ENCODE peak calls at places on chromosomes 5 and 9, in five cellular contexts. One of them, this sample, is unnamed.

GRCh38 chr9:17734674-17735073 is 155.8 kb downstream of the SH3GL2 start:
- ATAC-seq in HepG2: no peak
- ATAC-seq in HCT116: no peak
- ATAC-seq in GM12878: no peak
- ATAC-seq in GM23338: no peak
- ATAC-seq in this sample: no peak

GRCh38 chr9:134519403-134520070 is 122.1 kb upstream of the COL5A1 start:
- ATAC-seq in HepG2: no peak
- ATAC-seq in HCT116: no peak
- ATAC-seq in GM12878: no peak
- ATAC-seq in GM23338: no peak
- ATAC-seq in this sample: no peak

GRCh38 chr9:3962467-3962866 is 337.4 kb downstream of the GLIS3 start:
- ATAC-seq in HepG2: peak
- ATAC-seq in HCT116: no peak
- ATAC-seq in GM12878: no peak
- ATAC-seq in GM23338: no peak
- ATAC-seq in this sample: no peak

GRCh38 chr9:134602547-134603362 is 38.8 kb upstream of the COL5A1 start:
- ATAC-seq in HepG2: no peak
- ATAC-seq in HCT116: peak
- ATAC-seq in GM12878: no peak
- ATAC-seq in GM23338: no peak
- ATAC-seq in this sample: peak

GRCh38 chr5:102767864-102768263 is 12.8 kb downstream of the PAM start:
- ATAC-seq in HepG2: no peak
- ATAC-seq in HCT116: no peak
- ATAC-seq in GM12878: peak
- ATAC-seq in GM23338: no peak
- ATAC-seq in this sample: no peak

GRCh38 chr5:44885903-44886302 is 77.2 kb downstream of the MRPS30 start:
- ATAC-seq in HepG2: no peak
- ATAC-seq in HCT116: no peak
- ATAC-seq in GM12878: peak
- ATAC-seq in GM23338: no peak
- ATAC-seq in this sample: no peak

GRCh38 chr9:128099932-128100491 is 27.5 kb downstream of the PTGES2 start:
- ATAC-seq in HepG2: no peak
- ATAC-seq in HCT116: no peak
- ATAC-seq in GM12878: no peak
- ATAC-seq in GM23338: no peak
- ATAC-seq in this sample: no peak

GRCh38 chr9:93247892-93248291 is 64.0 kb downstream of the WNK2 start:
- ATAC-seq in HepG2: no peak
- ATAC-seq in HCT116: no peak
- ATAC-seq in GM12878: no peak
- ATAC-seq in GM23338: no peak
- ATAC-seq in this sample: no peak

GRCh38 chr5:81420039-81420667 is 26.2 kb upstream of the ACOT12 start:
- ATAC-seq in HepG2: no peak
- ATAC-seq in HCT116: peak
- ATAC-seq in GM12878: no peak
- ATAC-seq in GM23338: no peak
- ATAC-seq in this sample: no peak

GRCh38 chr9:69976165-69976564 is 67.5 kb upstream of the MAMDC2 start:
- ATAC-seq in HepG2: no peak
- ATAC-seq in HCT116: peak
- ATAC-seq in GM12878: no peak
- ATAC-seq in GM23338: no peak
- ATAC-seq in this sample: no peak
- TF ChIP-seq POLR2AphosphoS5 in HepG2: no peak
- TF ChIP-seq POLR2AphosphoS5 in HCT116: no peak
- TF ChIP-seq POLR2AphosphoS5 in GM12878: no peak
- TF ChIP-seq POLR2AphosphoS5 in GM23338: no peak
- TF ChIP-seq POLR2AphosphoS5 in this sample: no peak

DNA sequence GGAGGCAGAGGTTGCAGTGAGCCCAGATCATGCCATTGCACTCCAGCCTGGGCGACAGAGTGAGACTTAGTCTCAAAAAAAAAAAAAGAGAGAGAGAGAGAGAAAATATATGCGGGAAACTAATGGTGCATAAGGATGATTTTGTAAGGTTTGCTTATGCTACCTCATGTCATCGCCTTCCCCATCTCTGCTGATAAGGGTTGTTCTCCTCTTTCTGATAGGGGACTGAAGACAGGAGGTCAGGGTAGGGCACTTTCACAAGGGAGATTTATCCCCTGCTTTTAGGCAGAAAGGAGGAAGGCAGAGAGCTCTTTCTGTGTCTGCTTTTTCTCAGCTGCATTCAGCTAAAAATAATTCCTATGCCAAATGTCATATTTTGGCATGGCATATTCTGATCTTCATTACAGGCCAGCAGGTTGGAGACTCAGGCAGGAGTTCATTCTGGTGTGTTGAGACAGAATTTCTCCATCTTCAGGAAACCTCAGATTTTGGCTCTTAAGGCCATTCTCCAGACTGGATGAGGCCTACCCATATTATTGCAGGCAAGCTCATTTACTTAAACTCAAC is 220.2 kb downstream of the AUH start:
- ATAC-seq in HepG2: no peak
- ATAC-seq in HCT116: no peak
- ATAC-seq in GM12878: no peak
- ATAC-seq in GM23338: no peak
- ATAC-seq in this sample: no peak
- TF ChIP-seq POLR2AphosphoS5 in HepG2: no peak
- TF ChIP-seq POLR2AphosphoS5 in HCT116: no peak
- TF ChIP-seq POLR2AphosphoS5 in GM12878: no peak
- TF ChIP-seq POLR2AphosphoS5 in GM23338: no peak
- TF ChIP-seq POLR2AphosphoS5 in this sample: peak

DNA sequence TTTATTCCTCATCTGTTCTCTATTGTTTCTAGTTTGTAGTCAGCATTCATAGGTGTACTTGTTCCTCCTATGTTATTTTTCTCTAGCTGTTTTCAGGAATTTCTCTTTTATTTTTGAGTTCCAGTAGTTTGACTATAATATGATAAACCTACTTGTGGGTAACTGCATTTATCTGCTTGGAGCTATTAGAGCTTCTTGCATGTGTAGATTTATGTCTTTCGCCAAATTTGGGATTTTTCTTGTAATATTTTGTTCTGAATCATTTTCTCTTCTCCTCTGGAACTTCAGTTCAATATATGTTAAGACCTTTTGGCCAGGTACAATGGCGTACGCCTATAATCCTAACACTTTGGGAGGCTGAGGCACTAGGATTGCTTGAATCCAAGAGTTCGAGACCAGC is 37.4 kb downstream of the JMY start:
- ATAC-seq in HepG2: no peak
- ATAC-seq in HCT116: no peak
- ATAC-seq in GM12878: no peak
- ATAC-seq in GM23338: no peak
- ATAC-seq in this sample: no peak
- TF ChIP-seq POLR2AphosphoS5 in HepG2: no peak
- TF ChIP-seq POLR2AphosphoS5 in HCT116: no peak
- TF ChIP-seq POLR2AphosphoS5 in GM12878: no peak
- TF ChIP-seq POLR2AphosphoS5 in GM23338: no peak
- TF ChIP-seq POLR2AphosphoS5 in this sample: no peak

DNA sequence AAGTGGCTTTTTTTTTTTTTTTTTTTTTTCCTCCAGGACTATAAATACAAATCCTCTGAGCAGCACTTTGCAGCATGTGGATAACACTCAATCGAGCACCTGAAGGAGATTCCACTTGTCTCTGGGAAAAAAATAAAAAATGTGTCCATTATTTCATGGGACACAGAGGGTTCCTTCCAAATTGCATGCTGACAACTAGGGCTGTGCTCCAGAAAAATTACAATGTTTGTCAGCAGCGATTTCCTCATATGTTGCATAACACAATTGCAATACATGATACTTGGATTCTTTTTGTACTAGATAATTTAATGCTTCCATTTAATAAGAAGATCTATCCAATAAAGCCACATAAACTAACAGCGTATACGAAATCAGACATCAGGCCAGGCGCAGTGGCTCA is 84.4 kb downstream of the CDH18 start:
- ATAC-seq in HepG2: no peak
- ATAC-seq in HCT116: no peak
- ATAC-seq in GM12878: no peak
- ATAC-seq in GM23338: no peak
- ATAC-seq in this sample: no peak
- TF ChIP-seq POLR2AphosphoS5 in HepG2: no peak
- TF ChIP-seq POLR2AphosphoS5 in HCT116: no peak
- TF ChIP-seq POLR2AphosphoS5 in GM12878: no peak
- TF ChIP-seq POLR2AphosphoS5 in GM23338: no peak
- TF ChIP-seq POLR2AphosphoS5 in this sample: no peak

GRCh38 chr9:5013379-5013778 is 28.3 kb downstream of the JAK2 start:
- ATAC-seq in HepG2: no peak
- ATAC-seq in HCT116: no peak
- ATAC-seq in GM12878: no peak
- ATAC-seq in GM23338: no peak
- ATAC-seq in this sample: peak
- TF ChIP-seq POLR2AphosphoS5 in HepG2: no peak
- TF ChIP-seq POLR2AphosphoS5 in HCT116: no peak
- TF ChIP-seq POLR2AphosphoS5 in GM12878: no peak
- TF ChIP-seq POLR2AphosphoS5 in GM23338: no peak
- TF ChIP-seq POLR2AphosphoS5 in this sample: peak

GRCh38 chr5:178192787-178193186 is 5.6 kb upstream of the GMCL2 start:
- ATAC-seq in HepG2: no peak
- ATAC-seq in HCT116: no peak
- ATAC-seq in GM12878: no peak
- ATAC-seq in GM23338: no peak
- ATAC-seq in this sample: no peak

GRCh38 chr5:178194026-178194425 is 6.9 kb upstream of the GMCL2 start:
- ATAC-seq in HepG2: peak
- ATAC-seq in HCT116: no peak
- ATAC-seq in GM12878: peak
- ATAC-seq in GM23338: peak
- ATAC-seq in this sample: no peak

GRCh38 chr5:178193251-178193809 is 6.2 kb upstream of the GMCL2 start:
- ATAC-seq in HepG2: no peak
- ATAC-seq in HCT116: no peak
- ATAC-seq in GM12878: no peak
- ATAC-seq in GM23338: no peak
- ATAC-seq in this sample: no peak

GRCh38 chr5:178191661-178192060 is 4.5 kb upstream of the GMCL2 start:
- ATAC-seq in HepG2: no peak
- ATAC-seq in HCT116: no peak
- ATAC-seq in GM12878: no peak
- ATAC-seq in GM23338: no peak
- ATAC-seq in this sample: no peak

DNA sequence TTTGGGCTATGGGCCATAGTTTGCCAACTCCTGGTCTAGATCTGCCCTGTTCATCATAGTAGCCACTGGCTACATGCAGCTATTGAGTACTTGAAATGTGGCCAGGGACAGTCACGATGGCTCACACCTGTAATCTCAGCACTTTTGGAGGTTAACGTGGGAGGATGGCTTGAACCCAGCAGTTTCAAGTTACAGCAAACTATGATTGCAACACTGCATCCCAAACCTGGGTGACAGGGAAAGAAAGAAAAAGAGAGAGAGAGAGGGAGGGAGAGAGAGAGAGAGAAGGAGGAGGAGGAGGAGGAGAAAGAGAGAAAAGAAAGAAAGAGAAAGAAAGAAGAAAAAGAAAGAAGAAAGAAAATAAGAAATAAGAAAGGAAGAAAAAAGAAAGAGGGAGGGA is 5.1 kb upstream of the GMCL2 start:
- ATAC-seq in HepG2: no peak
- ATAC-seq in HCT116: no peak
- ATAC-seq in GM12878: no peak
- ATAC-seq in GM23338: no peak
- ATAC-seq in this sample: no peak
- TF ChIP-seq POLR2AphosphoS5 in HepG2: no peak
- TF ChIP-seq POLR2AphosphoS5 in HCT116: no peak
- TF ChIP-seq POLR2AphosphoS5 in GM12878: no peak
- TF ChIP-seq POLR2AphosphoS5 in GM23338: no peak
- TF ChIP-seq POLR2AphosphoS5 in this sample: no peak

This sample was measured in gastroesophageal sphincter.